ENCODE peak calls at places on chromosome 13, in ten cellular contexts. G is AG04450; T is PC-9; C is neural progenitor cell; P is CD8-positive, alpha-beta T cell; S is bronchial epithelial cell; N is K562; R is esophagus squamous epithelium; X is cardiac muscle cell; K is neural crest cell. F is an unnamed sample.
A peak's percentile ranks its signal among the peaks of the same experiment; 100 is the strongest.

GRCh38 chr13:97225533-97225932 is 3.4 kb downstream of the MBNL2 start:
- DNase-seq in G (no peak), T (no peak), C (no peak), P (peak; percentile 20), S (no peak), N (no peak), R (no peak), X (no peak), K (no peak), F (no peak)

GRCh38 chr13:43005460-43006236 is 13.6 kb upstream of the EPSTI1 start:
- DNase-seq in G (no peak), T (no peak), C (no peak), P (no peak), S (peak; percentile 39), N (no peak), R (no peak), X (peak; percentile 71), K (no peak), F (no peak)

GRCh38 chr13:50448535-50448981 is 394.9 kb downstream of the DLEU7 start:
- DNase-seq in G (no peak), T (no peak), C (no peak), P (no peak), S (peak; percentile 90), N (no peak), R (no peak), X (no peak), K (no peak), F (no peak)

GRCh38 chr13:27728271-27728670 is 64.0 kb upstream of the GSX1 start:
- DNase-seq in G (no peak), T (no peak), C (peak; percentile 55), P (no peak), S (no peak), N (peak; percentile 5), R (no peak), X (peak; percentile 4), K (peak; percentile 36), F (no peak)

GRCh38 chr13:79404985-79405384 is 1.1 kb downstream of the RBM26 start:
- DNase-seq in G (no peak), T (no peak), C (no peak), P (peak; percentile 13), S (peak; percentile 41), N (peak; percentile 11), R (no peak), X (no peak), K (no peak), F (no peak)

GRCh38 chr13:35992964-35993363 is 138.2 kb downstream of the DCLK1 start:
- DNase-seq in G (no peak), T (no peak), C (no peak), P (no peak), S (no peak), N (no peak), R (no peak), X (peak; percentile 81), K (no peak), F (no peak)

GRCh38 chr13:25171517-25172302 is at the start of gene AMER2:
- DNase-seq in G (no peak), T (no peak), C (peak; percentile 86), P (no peak), S (no peak), N (no peak), R (no peak), X (peak; percentile 38), K (peak; percentile 55), F (peak; percentile 56)

GRCh38 chr13:22275393-22275792 is 604.5 kb downstream of the FGF9 start:
- DNase-seq in G (no peak), T (no peak), C (no peak), P (no peak), S (no peak), N (no peak), R (no peak), X (no peak), K (no peak), F (no peak)

GRCh38 chr13:79393564-79394249 is 12.3 kb downstream of the RBM26 start:
- DNase-seq in G (no peak), T (no peak), C (no peak), P (peak; percentile 55), S (no peak), N (no peak), R (peak; percentile 15), X (no peak), K (no peak), F (no peak)

GRCh38 chr13:97245011-97245410 is 22.9 kb downstream of the MBNL2 start:
- DNase-seq in G (no peak), T (no peak), C (no peak), P (no peak), S (no peak), N (no peak), R (no peak), X (no peak), K (no peak), F (no peak)

GRCh38 chr13:77737583-77738200 is 40.2 kb downstream of the SLAIN1 start:
- DNase-seq in G (no peak), T (no peak), C (no peak), P (no peak), S (no peak), N (no peak), R (no peak), X (no peak), K (no peak), F (no peak)

GRCh38 chr13:29081036-29081435 is 260.9 kb downstream of the MTUS2 start:
- DNase-seq in G (no peak), T (no peak), C (no peak), P (peak; percentile 24), S (no peak), N (no peak), R (no peak), X (no peak), K (no peak), F (no peak)

GRCh38 chr13:75544681-75545333 is 4.8 kb upstream of the UCHL3 start:
- DNase-seq in G (peak; percentile 95), T (no peak), C (no peak), P (no peak), S (peak; percentile 85), N (no peak), R (no peak), X (peak; percentile 94), K (no peak), F (no peak)

GRCh38 chr13:95002126-95002525 is 289.8 kb upstream of the SOX21 start:
- DNase-seq in G (no peak), T (no peak), C (no peak), P (no peak), S (no peak), N (no peak), R (no peak), X (no peak), K (no peak), F (no peak)

GRCh38 chr13:113842336-113843062 is 21.4 kb downstream of the GAS6 start:
- DNase-seq in G (no peak), T (no peak), C (no peak), P (no peak), S (no peak), N (no peak), R (no peak), X (no peak), K (no peak), F (no peak)

GRCh38 chr13:112969692-112970338 is 801 bp downstream of the MCF2L start:
- DNase-seq in G (no peak), T (no peak), C (no peak), P (no peak), S (no peak), N (no peak), R (no peak), X (no peak), K (no peak), F (no peak)

GRCh38 chr13:111505175-111505777 is 184.8 kb downstream of the TEX29 start:
- DNase-seq in G (no peak), T (no peak), C (peak; percentile 87), P (no peak), S (no peak), N (peak; percentile 58), R (no peak), X (no peak), K (peak; percentile 52), F (no peak)
- TF ChIP-seq CTCF in G (no peak), T (peak; percentile 33), C (peak; percentile 89), P (no peak), S (no peak), N (peak; percentile 68), R (no peak), X (no peak), K (peak; percentile 65), F (peak; percentile 22)

GRCh38 chr13:110150384-110151091 is 156.4 kb downstream of the COL4A1 start:
- DNase-seq in G (no peak), T (no peak), C (no peak), P (no peak), S (no peak), N (no peak), R (no peak), X (peak; percentile 27), K (no peak), F (no peak)
- TF ChIP-seq CTCF in G (no peak), T (no peak), C (no peak), P (no peak), S (no peak), N (no peak), R (no peak), X (no peak), K (no peak), F (no peak)

GRCh38 chr13:59398661-59399060 is 765.1 kb downstream of the DIAPH3 start:
- DNase-seq in G (no peak), T (no peak), C (no peak), P (no peak), S (no peak), N (no peak), R (no peak), X (no peak), K (no peak), F (no peak)

GRCh38 chr13:59398127-59398526 is 765.6 kb downstream of the DIAPH3 start:
- DNase-seq in G (no peak), T (no peak), C (no peak), P (no peak), S (no peak), N (no peak), R (no peak), X (peak; percentile 50), K (no peak), F (no peak)

GRCh38 chr13:59394526-59394925 is 769.2 kb downstream of the DIAPH3 start:
- DNase-seq in G (no peak), T (no peak), C (no peak), P (no peak), S (no peak), N (no peak), R (no peak), X (no peak), K (no peak), F (no peak)

DNA sequence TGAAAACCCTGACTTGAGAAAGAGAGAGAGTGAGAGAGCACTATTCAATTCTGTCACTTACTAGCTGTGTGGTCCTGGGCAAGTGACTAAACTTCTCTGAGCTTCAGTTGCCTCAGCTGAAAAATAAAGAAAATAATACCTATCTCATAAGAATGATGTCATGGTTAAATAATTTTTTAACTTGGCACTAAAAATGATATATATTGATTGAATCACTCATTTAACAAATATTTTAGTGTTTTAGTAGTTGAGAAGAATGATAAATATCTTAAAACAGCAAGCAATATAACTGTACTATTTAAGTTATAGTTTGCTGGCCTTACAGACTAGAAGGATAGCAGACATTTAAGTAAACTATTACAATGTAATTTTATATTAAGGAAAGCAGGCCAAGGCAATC is 764.2 kb downstream of the DIAPH3 start:
- DNase-seq in G (no peak), T (no peak), C (no peak), P (no peak), S (no peak), N (no peak), R (no peak), X (no peak), K (no peak), F (no peak)
- TF ChIP-seq CTCF in G (no peak), T (no peak), C (no peak), P (no peak), S (no peak), N (no peak), R (no peak), X (no peak), K (no peak), F (no peak)

GRCh38 chr13:102948006-102948405 is 102.2 kb downstream of the ERCC5 start:
- DNase-seq in G (no peak), T (no peak), C (peak; percentile 63), P (no peak), S (no peak), N (no peak), R (no peak), X (peak; percentile 10), K (no peak), F (no peak)
- TF ChIP-seq CTCF in G (no peak), T (no peak), C (peak; percentile 8), P (no peak), S (no peak), N (no peak), R (peak; percentile 23), X (no peak), K (no peak), F (peak; percentile 2)

F was measured in D721Med.